ENCODE peak calls at places on chromosomes 1 and 21, in seven cellular contexts. One of them, this sample, is unnamed.

GRCh38 chr21:45578811-45579381 is 36.7 kb upstream of the SLC19A1 start:
- DNase-seq in SK-N-SH: no peak
- DNase-seq in H1: no peak
- DNase-seq in K562: no peak
- DNase-seq in GM12878: no peak
- DNase-seq in HepG2: no peak
- DNase-seq in GM12891: no peak
- DNase-seq in this sample: no peak

GRCh38 chr1:43505077-43505780 is 25.5 kb upstream of the PTPRF start:
- DNase-seq in SK-N-SH: no peak
- DNase-seq in H1: no peak
- DNase-seq in K562: no peak
- DNase-seq in GM12878: no peak
- DNase-seq in HepG2: no peak
- DNase-seq in GM12891: no peak
- DNase-seq in this sample: no peak

GRCh38 chr1:54117815-54118563 is 34.8 kb downstream of the CDCP2 start:
- DNase-seq in SK-N-SH: no peak
- DNase-seq in H1: no peak
- DNase-seq in K562: peak; percentile 38
- DNase-seq in GM12878: no peak
- DNase-seq in HepG2: no peak
- DNase-seq in GM12891: no peak
- DNase-seq in this sample: no peak

GRCh38 chr1:76687324-76688018 is 179.8 kb upstream of the ST6GALNAC5 start:
- DNase-seq in SK-N-SH: no peak
- DNase-seq in H1: no peak
- DNase-seq in K562: no peak
- DNase-seq in GM12878: no peak
- DNase-seq in HepG2: no peak
- DNase-seq in GM12891: no peak
- DNase-seq in this sample: no peak

GRCh38 chr1:2504224-2504948 is 22.0 kb downstream of the PANK4 start:
- DNase-seq in SK-N-SH: no peak
- DNase-seq in H1: no peak
- DNase-seq in K562: no peak
- DNase-seq in GM12878: no peak
- DNase-seq in HepG2: no peak
- DNase-seq in GM12891: no peak
- DNase-seq in this sample: no peak

GRCh38 chr21:25385912-25386474 is 221.3 kb downstream of the MRPL39 start:
- DNase-seq in SK-N-SH: peak; percentile 47
- DNase-seq in H1: no peak
- DNase-seq in K562: peak; percentile 50
- DNase-seq in GM12878: no peak
- DNase-seq in HepG2: peak; percentile 72
- DNase-seq in GM12891: no peak
- DNase-seq in this sample: no peak

GRCh38 chr1:181548491-181548890 is 65.2 kb downstream of the CACNA1E start:
- DNase-seq in SK-N-SH: no peak
- DNase-seq in H1: no peak
- DNase-seq in K562: no peak
- DNase-seq in GM12878: no peak
- DNase-seq in HepG2: no peak
- DNase-seq in GM12891: no peak
- DNase-seq in this sample: no peak

GRCh38 chr1:93692001-93692400 is 10.4 kb upstream of the BCAR3 start:
- DNase-seq in SK-N-SH: no peak
- DNase-seq in H1: no peak
- DNase-seq in K562: no peak
- DNase-seq in GM12878: no peak
- DNase-seq in HepG2: no peak
- DNase-seq in GM12891: no peak
- DNase-seq in this sample: no peak

GRCh38 chr21:31370281-31370892 is 26.3 kb upstream of the TIAM1 start:
- DNase-seq in SK-N-SH: no peak
- DNase-seq in H1: no peak
- DNase-seq in K562: no peak
- DNase-seq in GM12878: no peak
- DNase-seq in HepG2: no peak
- DNase-seq in GM12891: no peak
- DNase-seq in this sample: no peak

GRCh38 chr1:2624735-2625300 is 8.0 kb downstream of the MMEL1 start:
- DNase-seq in SK-N-SH: no peak
- DNase-seq in H1: no peak
- DNase-seq in K562: no peak
- DNase-seq in GM12878: no peak
- DNase-seq in HepG2: no peak
- DNase-seq in GM12891: no peak
- DNase-seq in this sample: no peak

GRCh38 chr21:32771134-32771523 is 426 bp downstream of the PAXBP1 start:
- DNase-seq in SK-N-SH: peak; percentile 80
- DNase-seq in H1: no peak
- DNase-seq in K562: peak; percentile 83
- DNase-seq in GM12878: no peak
- DNase-seq in HepG2: peak; percentile 33
- DNase-seq in GM12891: peak; percentile 47
- DNase-seq in this sample: peak; percentile 46
- TF ChIP-seq TAF1 in SK-N-SH: no peak
- TF ChIP-seq TAF1 in H1: no peak
- TF ChIP-seq TAF1 in K562: no peak
- TF ChIP-seq TAF1 in GM12878: no peak
- TF ChIP-seq TAF1 in HepG2: no peak
- TF ChIP-seq TAF1 in GM12891: no peak
- TF ChIP-seq TAF1 in this sample: no peak

DNA sequence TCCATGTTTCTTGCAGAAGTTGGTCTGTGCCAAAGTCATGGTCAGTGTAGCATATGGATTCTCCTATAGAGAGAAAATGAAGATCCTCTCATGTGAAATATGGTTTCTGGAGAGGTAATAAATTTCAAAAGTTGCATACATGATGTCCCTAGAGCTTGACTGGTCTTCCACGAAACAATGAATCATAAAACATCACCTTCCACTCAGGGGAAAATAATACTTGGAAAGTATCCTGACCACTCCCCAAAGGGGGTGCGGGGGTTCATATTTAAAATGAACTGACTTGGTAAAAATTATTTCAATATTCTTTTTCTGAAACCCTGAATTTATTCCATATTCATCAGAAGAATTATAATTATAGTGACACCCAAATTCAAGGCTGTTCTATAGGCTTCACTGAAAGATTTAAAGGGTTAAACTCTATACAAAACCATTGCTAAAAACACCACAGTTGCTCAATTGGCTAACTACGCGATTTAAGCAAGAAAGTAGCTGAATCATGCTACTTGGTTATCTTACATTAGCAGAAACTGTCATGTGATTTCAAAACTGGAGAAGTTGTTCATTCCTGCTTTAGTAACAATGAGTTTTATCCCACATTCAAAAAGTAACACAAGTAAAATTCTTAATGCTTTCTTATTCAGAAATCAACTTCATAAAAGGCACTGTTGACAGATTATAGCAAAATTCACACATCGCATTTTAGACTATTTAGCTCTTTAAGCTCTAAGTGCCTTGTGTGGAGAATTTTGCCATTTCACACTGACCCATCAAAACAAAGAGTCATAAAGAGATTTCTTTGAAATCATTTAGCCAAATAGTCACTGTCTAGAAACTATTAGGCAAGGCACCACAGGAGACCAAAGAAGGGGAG is 5.3 kb downstream of the CREG1 start:
- DNase-seq in SK-N-SH: no peak
- DNase-seq in H1: no peak
- DNase-seq in K562: no peak
- DNase-seq in GM12878: no peak
- DNase-seq in HepG2: no peak
- DNase-seq in GM12891: no peak
- DNase-seq in this sample: no peak
- TF ChIP-seq POLR2AphosphoS5 in SK-N-SH: no peak
- TF ChIP-seq POLR2AphosphoS5 in H1: no peak
- TF ChIP-seq POLR2AphosphoS5 in K562: no peak
- TF ChIP-seq POLR2AphosphoS5 in GM12878: no peak
- TF ChIP-seq POLR2AphosphoS5 in HepG2: no peak
- TF ChIP-seq POLR2AphosphoS5 in GM12891: no peak
- TF ChIP-seq POLR2AphosphoS5 in this sample: no peak

GRCh38 chr1:45620588-45621500 is 3.0 kb downstream of the CCDC17 start:
- DNase-seq in SK-N-SH: no peak
- DNase-seq in H1: no peak
- DNase-seq in K562: no peak
- DNase-seq in GM12878: no peak
- DNase-seq in HepG2: no peak
- DNase-seq in GM12891: no peak
- DNase-seq in this sample: peak; percentile 23

GRCh38 chr1:45621501-45621836 is 2.4 kb downstream of the CCDC17 start:
- DNase-seq in SK-N-SH: peak; percentile 28
- DNase-seq in H1: no peak
- DNase-seq in K562: no peak
- DNase-seq in GM12878: no peak
- DNase-seq in HepG2: no peak
- DNase-seq in GM12891: no peak
- DNase-seq in this sample: peak; percentile 28

GRCh38 chr1:45621895-45622266 is 2.0 kb downstream of the CCDC17 start:
- DNase-seq in SK-N-SH: no peak
- DNase-seq in H1: no peak
- DNase-seq in K562: no peak
- DNase-seq in GM12878: no peak
- DNase-seq in HepG2: no peak
- DNase-seq in GM12891: no peak
- DNase-seq in this sample: no peak

GRCh38 chr1:45622891-45623394 is 911 bp downstream of the CCDC17 start:
- DNase-seq in SK-N-SH: peak; percentile 39
- DNase-seq in H1: no peak
- DNase-seq in K562: no peak
- DNase-seq in GM12878: no peak
- DNase-seq in HepG2: no peak
- DNase-seq in GM12891: no peak
- DNase-seq in this sample: no peak

GRCh38 chr1:45622267-45622890 is 1.5 kb downstream of the CCDC17 start:
- DNase-seq in SK-N-SH: peak; percentile 29
- DNase-seq in H1: no peak
- DNase-seq in K562: peak; percentile 37
- DNase-seq in GM12878: no peak
- DNase-seq in HepG2: no peak
- DNase-seq in GM12891: no peak
- DNase-seq in this sample: no peak
- TF ChIP-seq TAF1 in SK-N-SH: no peak
- TF ChIP-seq TAF1 in H1: no peak
- TF ChIP-seq TAF1 in K562: no peak
- TF ChIP-seq TAF1 in GM12878: no peak
- TF ChIP-seq TAF1 in HepG2: no peak
- TF ChIP-seq TAF1 in GM12891: no peak
- TF ChIP-seq TAF1 in this sample: no peak

GRCh38 chr1:6086762-6087401 is 41.2 kb downstream of the KCNAB2 start:
- DNase-seq in SK-N-SH: no peak
- DNase-seq in H1: no peak
- DNase-seq in K562: no peak
- DNase-seq in GM12878: no peak
- DNase-seq in HepG2: no peak
- DNase-seq in GM12891: no peak
- DNase-seq in this sample: no peak
- TF ChIP-seq POLR2AphosphoS5 in SK-N-SH: no peak
- TF ChIP-seq POLR2AphosphoS5 in H1: no peak
- TF ChIP-seq POLR2AphosphoS5 in K562: no peak
- TF ChIP-seq POLR2AphosphoS5 in GM12878: no peak
- TF ChIP-seq POLR2AphosphoS5 in HepG2: no peak
- TF ChIP-seq POLR2AphosphoS5 in GM12891: no peak
- TF ChIP-seq POLR2AphosphoS5 in this sample: no peak

DNA sequence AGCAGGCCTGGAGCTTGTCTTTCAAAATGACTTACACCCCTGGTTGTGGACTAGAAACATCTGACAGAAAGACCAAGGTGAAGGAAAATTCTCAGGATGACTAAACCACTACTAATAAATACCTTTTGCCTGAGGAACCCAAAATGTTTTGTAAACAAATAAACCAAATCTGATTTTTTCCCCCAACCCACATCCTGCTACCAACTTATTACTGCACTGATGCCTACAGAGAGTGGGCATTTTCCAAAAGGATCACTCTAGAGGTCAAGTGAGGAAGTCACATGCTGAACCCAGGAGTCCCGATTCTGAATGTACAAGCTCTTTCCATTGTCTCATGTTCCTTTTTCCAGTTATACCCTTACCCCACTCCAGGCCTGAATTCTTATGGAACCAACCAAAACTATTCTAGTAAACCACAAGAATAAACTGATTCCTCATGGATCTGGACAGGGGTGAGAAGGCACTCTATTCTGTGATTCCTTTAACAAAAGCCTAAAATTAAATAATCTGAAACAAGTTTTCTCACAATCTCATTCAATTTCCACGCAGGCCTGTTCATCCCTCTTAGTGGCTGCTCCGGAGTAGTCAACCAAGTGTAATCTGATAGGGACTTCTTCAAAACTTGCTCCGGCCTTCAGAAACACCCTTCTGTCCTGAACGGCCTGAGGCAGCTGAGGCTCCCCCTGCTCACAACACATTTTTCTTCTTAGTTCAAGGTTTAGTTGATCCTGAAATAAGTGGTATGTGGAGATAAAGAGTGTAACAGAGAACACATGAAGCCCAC is 1.4 kb downstream of the PI4KB start:
- DNase-seq in SK-N-SH: no peak
- DNase-seq in H1: no peak
- DNase-seq in K562: no peak
- DNase-seq in GM12878: no peak
- DNase-seq in HepG2: no peak
- DNase-seq in GM12891: no peak
- DNase-seq in this sample: no peak
- TF ChIP-seq TAF1 in SK-N-SH: no peak
- TF ChIP-seq TAF1 in H1: no peak
- TF ChIP-seq TAF1 in K562: no peak
- TF ChIP-seq TAF1 in GM12878: no peak
- TF ChIP-seq TAF1 in HepG2: no peak
- TF ChIP-seq TAF1 in GM12891: no peak
- TF ChIP-seq TAF1 in this sample: no peak

GRCh38 chr1:149986486-149987296 is 23.8 kb downstream of the OTUD7B start:
- DNase-seq in SK-N-SH: no peak
- DNase-seq in H1: no peak
- DNase-seq in K562: no peak
- DNase-seq in GM12878: no peak
- DNase-seq in HepG2: no peak
- DNase-seq in GM12891: no peak
- DNase-seq in this sample: no peak
- TF ChIP-seq POLR2AphosphoS5 in SK-N-SH: peak; percentile 72
- TF ChIP-seq POLR2AphosphoS5 in H1: no peak
- TF ChIP-seq POLR2AphosphoS5 in K562: no peak
- TF ChIP-seq POLR2AphosphoS5 in GM12878: no peak
- TF ChIP-seq POLR2AphosphoS5 in HepG2: no peak
- TF ChIP-seq POLR2AphosphoS5 in GM12891: no peak
- TF ChIP-seq POLR2AphosphoS5 in this sample: no peak

This sample was measured in GM12892.